ENCODE peak calls at places on chromosomes 5 and 9, in ten cellular contexts. K is sigmoid colon, G is upper lobe of right lung, P is heart left ventricle, R is foreskin keratinocyte, S is lower lobe of right lung, Q is tibial artery, I is pancreas, Y is left ventricle myocardium inferior, V is kidney. W is an unnamed sample.

GRCh38 chr5:20368581-20368980 is 380.6 kb upstream of the CDH18 start:
- DNase-seq in P (no peak), Q (no peak), I (no peak), R (no peak), V (no peak), Y (no peak), G (no peak), K (no peak), S (no peak), W (no peak)

GRCh38 chr9:115106642-115107041 is 11.3 kb downstream of the TNC start:
- DNase-seq in V (no peak), P (no peak), Q (no peak), G (no peak), I (no peak), Y (no peak), K (no peak), R (peak; percentile 50), S (no peak), W (no peak)

GRCh38 chr9:127898433-127899199 is 787 bp downstream of the ST6GALNAC6 start:
- DNase-seq in Q (peak; percentile 82), R (peak; percentile 46), P (peak; percentile 73), V (peak; percentile 88), S (peak; percentile 64), K (peak; percentile 85), G (no peak), Y (no peak), I (peak; percentile 59), W (peak; percentile 68)

GRCh38 chr9:134344068-134344820 is 18.0 kb downstream of the RXRA start:
- DNase-seq in R (no peak), G (no peak), Q (peak; percentile 80), V (no peak), I (no peak), P (peak; percentile 75), S (peak; percentile 78), K (peak; percentile 87), Y (peak; percentile 77), W (no peak)

GRCh38 chr5:179618923-179619554 is 4.4 kb downstream of the HNRNPH1 start:
- DNase-seq in Y (no peak), P (no peak), S (no peak), K (peak; percentile 29), Q (peak; percentile 17), R (no peak), G (no peak), I (no peak), V (no peak), W (no peak)

GRCh38 chr5:113678924-113679575 is 165.6 kb downstream of the YTHDC2 start:
- DNase-seq in V (no peak), K (no peak), I (no peak), P (no peak), R (peak; percentile 27), G (no peak), Y (no peak), Q (no peak), S (no peak), W (no peak)

GRCh38 chr5:6590581-6590980 is 42.3 kb downstream of the NSUN2 start:
- DNase-seq in G (no peak), Y (no peak), Q (no peak), R (no peak), I (no peak), S (no peak), V (no peak), K (no peak), P (no peak), W (no peak)

GRCh38 chr9:91714020-91714721 is 235.9 kb downstream of the ROR2 start:
- DNase-seq in Y (peak; percentile 45), G (no peak), S (peak; percentile 55), V (peak; percentile 90), P (peak; percentile 84), K (peak; percentile 93), Q (no peak), I (peak; percentile 79), R (no peak), W (no peak)

GRCh38 chr5:108430931-108431608 is 49.2 kb upstream of the FBXL17 start:
- DNase-seq in V (no peak), Q (no peak), Y (no peak), K (no peak), G (no peak), P (no peak), R (peak; percentile 56), S (no peak), I (no peak), W (no peak)

GRCh38 chr5:56496581-56497063 is 263.5 kb upstream of the ANKRD55 start:
- DNase-seq in S (no peak), V (no peak), I (no peak), P (no peak), G (no peak), R (no peak), Y (no peak), K (no peak), Q (no peak), W (no peak)

GRCh38 chr9:2424564-2425153 is 196.9 kb upstream of the VLDLR start:
- DNase-seq in P (no peak), V (peak; percentile 73), G (no peak), Q (no peak), I (peak; percentile 20), R (no peak), S (no peak), Y (no peak), K (no peak), W (no peak)

GRCh38 chr9:129888085-129888808 is 53.0 kb downstream of the USP20 start:
- DNase-seq in K (no peak), S (peak; percentile 82), V (peak; percentile 88), P (peak; percentile 74), I (no peak), R (no peak), Q (no peak), Y (peak; percentile 53), G (peak; percentile 79), W (no peak)

GRCh38 chr5:36177715-36178556 is 26.0 kb downstream of the SKP2 start:
- DNase-seq in K (no peak), P (no peak), Q (no peak), S (no peak), I (no peak), Y (no peak), V (no peak), G (no peak), R (no peak), W (no peak)

GRCh38 chr5:141623621-141624020 is 4.8 kb upstream of the DIAPH1 start:
- DNase-seq in V (no peak), Q (no peak), R (no peak), K (no peak), I (no peak), Y (no peak), P (no peak), S (no peak), G (no peak), W (no peak)
- H3K27ac ChIP-seq in V (no peak overlapping the region), Q (no peak overlapping the region), R (no peak overlapping the region), K (no peak overlapping the region), I (no peak overlapping the region), Y (no peak overlapping the region), P (no peak overlapping the region), S (peak overlapping the region; percentile 39), G (no peak overlapping the region), W (no peak overlapping the region)

DNA sequence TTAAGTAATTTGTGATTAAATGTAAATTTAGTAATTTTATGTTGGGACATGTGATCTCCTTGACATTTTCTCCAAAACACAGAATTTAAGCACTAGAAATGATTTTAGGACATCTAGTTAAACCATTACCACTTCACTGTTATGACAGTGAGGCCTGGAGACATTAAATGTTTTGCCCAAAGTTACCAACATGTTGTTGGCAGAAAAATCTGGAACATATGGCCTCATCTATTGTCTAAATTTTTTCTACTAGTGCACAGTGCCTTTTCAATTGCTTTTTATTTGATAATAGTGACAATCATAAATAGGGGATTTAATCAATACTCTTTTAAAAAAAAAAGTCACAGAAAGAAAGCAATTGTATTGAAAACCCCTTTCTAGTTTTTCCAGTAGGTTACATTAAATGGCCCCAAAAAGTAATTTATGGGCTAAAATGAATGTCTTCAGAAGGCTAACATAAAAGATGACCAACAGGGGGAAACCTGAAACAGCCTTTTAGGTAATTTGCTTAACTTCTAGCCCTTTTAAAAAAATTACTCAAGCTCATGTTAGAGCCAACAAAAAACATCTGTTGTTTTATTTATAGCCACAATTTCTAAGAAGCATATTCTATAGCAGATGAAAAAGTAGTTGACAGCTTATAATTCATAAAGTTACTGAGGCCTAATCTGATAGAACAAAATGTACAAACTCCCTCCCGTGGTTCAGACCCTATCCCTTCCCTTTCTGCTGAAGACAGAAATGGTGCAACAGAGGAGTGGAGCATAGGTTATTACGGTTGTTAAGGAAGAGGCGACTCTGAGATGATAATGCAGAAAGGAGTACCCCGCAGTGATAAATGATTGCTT is 45.8 kb downstream of the PIK3R1 start:
- DNase-seq in R (no peak), I (no peak), Q (no peak), V (no peak), Y (no peak), P (no peak), K (no peak), G (no peak), S (no peak), W (no peak)
- H3K4me1 ChIP-seq in R (peaks cover 4% of the 10 kb centered on the region), I (peaks cover 7% of the 10 kb centered on the region), Q (no peaks in the 10 kb centered on the region), V (peaks cover 36% of the 10 kb centered on the region), Y (peaks cover 100% of the 10 kb centered on the region), P (peaks cover 71% of the 10 kb centered on the region), K (peaks cover 91% of the 10 kb centered on the region), G (peaks cover 78% of the 10 kb centered on the region), S (peaks cover 87% of the 10 kb centered on the region), W (peaks cover 91% of the 10 kb centered on the region)

DNA sequence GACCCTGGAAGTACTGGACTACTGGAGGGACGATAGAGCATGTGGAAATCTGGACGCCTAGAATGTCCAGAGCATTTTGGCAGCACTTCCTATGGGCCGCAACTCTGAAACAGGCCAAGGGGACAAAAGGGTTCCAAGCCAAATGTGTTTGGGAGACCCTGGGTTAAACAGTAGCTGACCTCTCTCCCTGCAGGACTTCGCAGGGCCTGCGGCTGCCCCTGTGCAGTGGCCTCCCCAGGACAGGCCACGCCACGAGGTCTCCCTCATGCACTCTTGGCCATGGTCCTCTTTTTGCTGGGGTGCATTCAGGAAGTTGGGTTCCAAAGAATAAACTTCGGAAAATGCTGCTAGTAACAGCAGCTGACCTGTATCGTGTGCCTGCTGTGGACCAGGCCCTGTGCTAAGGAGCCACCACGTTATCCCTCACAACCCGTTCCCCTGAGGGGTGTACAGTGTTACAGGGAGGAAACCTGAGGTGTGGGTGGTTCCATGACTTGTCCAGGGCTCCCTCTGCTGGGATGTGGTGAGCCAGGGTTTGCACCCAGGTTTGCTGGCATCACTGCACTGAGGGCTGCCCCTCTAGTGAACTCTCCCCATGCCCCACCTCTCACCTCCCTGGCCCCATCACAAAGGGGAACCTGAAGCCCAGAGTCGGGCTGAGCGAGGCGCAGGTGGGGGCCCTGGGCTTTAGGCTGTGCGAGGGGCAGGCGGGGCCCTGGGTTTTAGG is 79.4 kb downstream of the AMBP start:
- DNase-seq in I (no peak), P (no peak), K (no peak), R (peak; percentile 6), Y (no peak), V (peak; percentile 72), Q (no peak), S (no peak), G (no peak), W (no peak)
- TF ChIP-seq CTCF in I (no peak), P (no peak), K (no peak), R (peak; percentile 59), Y (peak; percentile 14), V (peak; percentile 31), Q (no peak), S (no peak), G (no peak), W (no peak)

DNA sequence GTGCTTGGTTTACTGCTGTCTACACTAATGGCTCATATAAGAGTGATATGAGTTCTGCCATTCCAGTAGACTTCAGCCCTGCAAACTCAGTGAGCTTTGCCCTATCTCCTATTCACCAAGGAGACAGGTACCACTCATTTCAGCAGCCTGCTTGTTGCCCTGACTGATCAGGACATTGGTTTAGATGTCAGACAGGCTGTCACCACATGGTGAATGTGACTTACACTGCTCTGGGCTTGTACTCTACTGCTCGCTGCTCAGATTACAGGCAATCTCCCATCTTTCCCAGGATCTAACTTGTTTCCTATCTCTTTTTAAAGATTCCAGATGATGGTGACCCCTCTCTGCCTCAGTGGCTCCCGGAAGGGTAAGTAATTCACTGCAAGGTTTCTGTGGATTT is 123.3 kb upstream of the RUSC2 start:
- DNase-seq in P (no peak), G (no peak), I (no peak), Y (no peak), R (no peak), Q (no peak), S (no peak), K (no peak), V (no peak), W (no peak)
- H3K27ac ChIP-seq in P (no peak overlapping the region), G (no peak overlapping the region), I (no peak overlapping the region), Y (peak overlapping the region; percentile 60), R (no peak overlapping the region), Q (no peak overlapping the region), S (no peak overlapping the region), K (no peak overlapping the region), V (no peak overlapping the region), W (peak overlapping the region; percentile 38)